ENCODE peak calls at places on chromosome X, in six cellular contexts. One of them, this sample, is unnamed.

GRCh38 chrX:154507673-154508072 is 8.4 kb downstream of the FAM3A start:
- DNase-seq in CD8-positive, alpha-beta T cell: no peak
- DNase-seq in lower lobe of right lung: no peak
- DNase-seq in AG04450: no peak
- DNase-seq in PC-9: no peak
- DNase-seq in SK-N-SH: no peak
- DNase-seq in this sample: no peak

GRCh38 chrX:15952212-15952611 is 97.6 kb upstream of the AP1S2 start:
- DNase-seq in AG04450: no peak
- DNase-seq in CD8-positive, alpha-beta T cell: no peak
- DNase-seq in lower lobe of right lung: no peak
- DNase-seq in SK-N-SH: no peak
- DNase-seq in PC-9: no peak
- DNase-seq in this sample: no peak

GRCh38 chrX:107226766-107227165 is 20.4 kb downstream of the DNAAF6 start:
- DNase-seq in SK-N-SH: peak; percentile 40
- DNase-seq in lower lobe of right lung: no peak
- DNase-seq in PC-9: no peak
- DNase-seq in CD8-positive, alpha-beta T cell: no peak
- DNase-seq in AG04450: no peak
- DNase-seq in this sample: no peak

GRCh38 chrX:2664497-2664896 is 26.6 kb upstream of the CD99 start:
- DNase-seq in PC-9: no peak
- DNase-seq in lower lobe of right lung: no peak
- DNase-seq in SK-N-SH: no peak
- DNase-seq in AG04450: peak; percentile 68
- DNase-seq in CD8-positive, alpha-beta T cell: no peak
- DNase-seq in this sample: no peak

GRCh38 chrX:111868726-111869638 is 7.0 kb upstream of the TRPC5OS start:
- DNase-seq in CD8-positive, alpha-beta T cell: no peak
- DNase-seq in lower lobe of right lung: no peak
- DNase-seq in PC-9: peak; percentile 37
- DNase-seq in SK-N-SH: no peak
- DNase-seq in AG04450: no peak
- DNase-seq in this sample: no peak

GRCh38 chrX:124098089-124098488 is 136.6 kb downstream of the STAG2 start:
- DNase-seq in CD8-positive, alpha-beta T cell: no peak
- DNase-seq in lower lobe of right lung: no peak
- DNase-seq in AG04450: peak; percentile 4
- DNase-seq in SK-N-SH: peak; percentile 16
- DNase-seq in PC-9: no peak
- DNase-seq in this sample: no peak

GRCh38 chrX:110136136-110136535 is 133.2 kb downstream of the TMEM164 start:
- DNase-seq in SK-N-SH: no peak
- DNase-seq in CD8-positive, alpha-beta T cell: no peak
- DNase-seq in lower lobe of right lung: no peak
- DNase-seq in AG04450: no peak
- DNase-seq in PC-9: no peak
- DNase-seq in this sample: no peak

GRCh38 chrX:131830400-131831184 is 192.5 kb upstream of the STK26 start:
- DNase-seq in CD8-positive, alpha-beta T cell: no peak
- DNase-seq in AG04450: no peak
- DNase-seq in SK-N-SH: peak; percentile 56
- DNase-seq in lower lobe of right lung: peak; percentile 67
- DNase-seq in PC-9: peak; percentile 97
- DNase-seq in this sample: no peak

GRCh38 chrX:125744914-125745313 is 421.2 kb downstream of the DCAF12L2 start:
- DNase-seq in PC-9: no peak
- DNase-seq in AG04450: no peak
- DNase-seq in CD8-positive, alpha-beta T cell: no peak
- DNase-seq in lower lobe of right lung: no peak
- DNase-seq in SK-N-SH: no peak
- DNase-seq in this sample: no peak

GRCh38 chrX:68588653-68589371 is 58.7 kb upstream of the STARD8 start:
- DNase-seq in lower lobe of right lung: no peak
- DNase-seq in SK-N-SH: no peak
- DNase-seq in PC-9: peak; percentile 44
- DNase-seq in CD8-positive, alpha-beta T cell: no peak
- DNase-seq in AG04450: no peak
- DNase-seq in this sample: no peak

GRCh38 chrX:51144828-51145442 is 187.7 kb upstream of the NUDT10 start:
- DNase-seq in AG04450: no peak
- DNase-seq in lower lobe of right lung: no peak
- DNase-seq in SK-N-SH: peak; percentile 48
- DNase-seq in CD8-positive, alpha-beta T cell: no peak
- DNase-seq in PC-9: no peak
- DNase-seq in this sample: no peak

GRCh38 chrX:103536732-103537131 is 17.4 kb upstream of the RAB40A start:
- DNase-seq in lower lobe of right lung: no peak
- DNase-seq in SK-N-SH: no peak
- DNase-seq in CD8-positive, alpha-beta T cell: no peak
- DNase-seq in PC-9: no peak
- DNase-seq in AG04450: no peak
- DNase-seq in this sample: no peak

GRCh38 chrX:9948406-9948805 is 18.8 kb upstream of the CLDN34 start:
- DNase-seq in lower lobe of right lung: no peak
- DNase-seq in CD8-positive, alpha-beta T cell: no peak
- DNase-seq in SK-N-SH: no peak
- DNase-seq in AG04450: no peak
- DNase-seq in PC-9: no peak
- DNase-seq in this sample: no peak

GRCh38 chrX:30741545-30741944 is 88.3 kb downstream of the GK start:
- DNase-seq in lower lobe of right lung: no peak
- DNase-seq in CD8-positive, alpha-beta T cell: no peak
- DNase-seq in SK-N-SH: no peak
- DNase-seq in PC-9: no peak
- DNase-seq in AG04450: no peak
- DNase-seq in this sample: no peak

GRCh38 chrX:133745361-133745760 is 240.0 kb downstream of the GPC3 start:
- DNase-seq in SK-N-SH: no peak
- DNase-seq in lower lobe of right lung: no peak
- DNase-seq in CD8-positive, alpha-beta T cell: no peak
- DNase-seq in PC-9: no peak
- DNase-seq in AG04450: no peak
- DNase-seq in this sample: no peak

DNA sequence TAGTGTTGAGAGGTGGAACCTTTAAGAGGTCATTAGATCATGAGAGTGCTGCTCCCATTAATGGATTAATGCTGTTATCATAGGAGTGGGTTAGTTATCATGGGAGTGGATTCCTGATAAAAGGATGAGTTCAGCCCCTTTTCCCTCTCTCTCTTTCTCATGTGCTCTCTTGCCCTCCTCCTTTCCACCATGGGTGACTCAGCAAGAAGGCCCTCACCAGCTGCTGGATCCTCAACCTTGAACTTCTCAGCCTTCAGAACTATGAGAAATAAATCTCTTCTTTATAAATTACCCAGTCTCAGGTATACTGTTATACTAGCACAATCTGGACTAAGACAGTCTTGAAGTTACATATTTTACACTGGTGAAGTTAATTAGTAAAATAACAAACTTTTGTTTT is 10.0 kb upstream of the CDKL5 start:
- DNase-seq in lower lobe of right lung: no peak
- DNase-seq in SK-N-SH: no peak
- DNase-seq in CD8-positive, alpha-beta T cell: no peak
- DNase-seq in PC-9: no peak
- DNase-seq in AG04450: no peak
- DNase-seq in this sample: no peak
- TF ChIP-seq CTCF in lower lobe of right lung: no peak
- TF ChIP-seq CTCF in SK-N-SH: no peak
- TF ChIP-seq CTCF in CD8-positive, alpha-beta T cell: no peak
- TF ChIP-seq CTCF in PC-9: no peak
- TF ChIP-seq CTCF in AG04450: no peak
- TF ChIP-seq CTCF in this sample: no peak

GRCh38 chrX:96361844-96362243 is 322.8 kb upstream of the DIAPH2 start:
- DNase-seq in lower lobe of right lung: no peak
- DNase-seq in CD8-positive, alpha-beta T cell: no peak
- DNase-seq in PC-9: no peak
- DNase-seq in SK-N-SH: no peak
- DNase-seq in AG04450: no peak
- DNase-seq in this sample: no peak
- H3K4me3 ChIP-seq in lower lobe of right lung: no peak overlapping the region
- H3K4me3 ChIP-seq in CD8-positive, alpha-beta T cell: no peak overlapping the region
- H3K4me3 ChIP-seq in PC-9: no peak overlapping the region
- H3K4me3 ChIP-seq in SK-N-SH: no peak overlapping the region
- H3K4me3 ChIP-seq in AG04450: no peak overlapping the region
- H3K4me3 ChIP-seq in this sample: no peak overlapping the region

DNA sequence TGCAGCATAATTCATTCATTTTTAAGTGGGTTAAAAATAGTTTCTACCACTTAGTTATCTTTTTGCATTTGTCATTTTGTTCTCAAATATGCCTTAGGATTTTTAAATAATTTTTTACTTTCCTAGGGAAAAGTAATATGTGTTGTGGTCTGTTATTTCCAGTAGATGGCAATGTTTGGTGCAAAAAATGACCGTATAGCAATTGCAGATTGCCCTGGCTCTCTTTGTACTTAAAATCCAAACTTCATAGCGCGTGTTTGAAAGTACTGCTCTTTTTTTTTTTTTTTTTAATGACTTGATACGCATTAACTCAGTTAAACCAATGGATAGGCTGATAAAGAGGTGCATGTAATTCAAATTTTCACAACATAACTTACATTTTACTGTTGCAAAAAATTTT is 74.4 kb upstream of the RBMX start:
- DNase-seq in lower lobe of right lung: no peak
- DNase-seq in CD8-positive, alpha-beta T cell: no peak
- DNase-seq in PC-9: no peak
- DNase-seq in SK-N-SH: peak; percentile 27
- DNase-seq in AG04450: no peak
- DNase-seq in this sample: no peak
- TF ChIP-seq CTCF in lower lobe of right lung: peak; percentile 31
- TF ChIP-seq CTCF in CD8-positive, alpha-beta T cell: no peak
- TF ChIP-seq CTCF in PC-9: peak; percentile 64
- TF ChIP-seq CTCF in SK-N-SH: peak; percentile 74
- TF ChIP-seq CTCF in AG04450: peak; percentile 52
- TF ChIP-seq CTCF in this sample: peak; percentile 43

DNA sequence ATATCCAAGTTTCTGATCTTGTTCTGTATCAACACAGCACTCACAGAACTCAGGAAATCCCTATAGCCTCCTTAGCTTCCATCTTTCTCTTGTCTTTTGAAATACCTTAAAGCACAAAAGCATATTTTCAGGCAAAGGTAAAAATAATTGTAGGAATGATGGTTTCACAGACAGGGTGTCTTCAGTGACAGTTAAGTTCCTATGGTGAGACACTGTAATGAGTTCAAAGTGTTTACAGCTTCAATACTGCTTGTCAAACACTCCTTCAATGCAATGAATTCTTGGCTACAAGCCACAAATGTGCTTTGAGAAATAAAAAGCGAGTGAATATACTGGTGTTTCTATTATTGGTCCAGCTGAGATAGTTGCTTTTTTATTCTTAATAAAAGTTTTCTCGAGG is 466.0 kb downstream of the DMD start:
- DNase-seq in CD8-positive, alpha-beta T cell: no peak
- DNase-seq in PC-9: no peak
- DNase-seq in AG04450: no peak
- DNase-seq in lower lobe of right lung: no peak
- DNase-seq in SK-N-SH: no peak
- DNase-seq in this sample: no peak
- H3K4me3 ChIP-seq in CD8-positive, alpha-beta T cell: no peak overlapping the region
- H3K4me3 ChIP-seq in PC-9: no peak overlapping the region
- H3K4me3 ChIP-seq in AG04450: no peak overlapping the region
- H3K4me3 ChIP-seq in lower lobe of right lung: no peak overlapping the region
- H3K4me3 ChIP-seq in SK-N-SH: no peak overlapping the region
- H3K4me3 ChIP-seq in this sample: no peak overlapping the region

GRCh38 chrX:39653656-39654055 is 444.1 kb downstream of the BCOR start:
- DNase-seq in PC-9: no peak
- DNase-seq in CD8-positive, alpha-beta T cell: no peak
- DNase-seq in lower lobe of right lung: no peak
- DNase-seq in AG04450: no peak
- DNase-seq in SK-N-SH: no peak
- DNase-seq in this sample: no peak
- TF ChIP-seq CTCF in PC-9: no peak
- TF ChIP-seq CTCF in CD8-positive, alpha-beta T cell: no peak
- TF ChIP-seq CTCF in lower lobe of right lung: no peak
- TF ChIP-seq CTCF in AG04450: no peak
- TF ChIP-seq CTCF in SK-N-SH: no peak
- TF ChIP-seq CTCF in this sample: no peak

GRCh38 chrX:13828392-13828791 is 11.5 kb upstream of the GPM6B start:
- DNase-seq in AG04450: no peak
- DNase-seq in lower lobe of right lung: no peak
- DNase-seq in CD8-positive, alpha-beta T cell: no peak
- DNase-seq in PC-9: no peak
- DNase-seq in SK-N-SH: no peak
- DNase-seq in this sample: no peak
- H3K4me3 ChIP-seq in AG04450: no peak overlapping the region
- H3K4me3 ChIP-seq in lower lobe of right lung: no peak overlapping the region
- H3K4me3 ChIP-seq in CD8-positive, alpha-beta T cell: no peak overlapping the region
- H3K4me3 ChIP-seq in PC-9: no peak overlapping the region
- H3K4me3 ChIP-seq in SK-N-SH: no peak overlapping the region
- H3K4me3 ChIP-seq in this sample: no peak overlapping the region

GRCh38 chrX:29024813-29025342 is 437.6 kb downstream of the IL1RAPL1 start:
- DNase-seq in AG04450: no peak
- DNase-seq in SK-N-SH: no peak
- DNase-seq in lower lobe of right lung: no peak
- DNase-seq in CD8-positive, alpha-beta T cell: no peak
- DNase-seq in PC-9: no peak
- DNase-seq in this sample: no peak
- TF ChIP-seq CTCF in AG04450: no peak
- TF ChIP-seq CTCF in SK-N-SH: no peak
- TF ChIP-seq CTCF in lower lobe of right lung: no peak
- TF ChIP-seq CTCF in CD8-positive, alpha-beta T cell: no peak
- TF ChIP-seq CTCF in PC-9: no peak
- TF ChIP-seq CTCF in this sample: no peak

DNA sequence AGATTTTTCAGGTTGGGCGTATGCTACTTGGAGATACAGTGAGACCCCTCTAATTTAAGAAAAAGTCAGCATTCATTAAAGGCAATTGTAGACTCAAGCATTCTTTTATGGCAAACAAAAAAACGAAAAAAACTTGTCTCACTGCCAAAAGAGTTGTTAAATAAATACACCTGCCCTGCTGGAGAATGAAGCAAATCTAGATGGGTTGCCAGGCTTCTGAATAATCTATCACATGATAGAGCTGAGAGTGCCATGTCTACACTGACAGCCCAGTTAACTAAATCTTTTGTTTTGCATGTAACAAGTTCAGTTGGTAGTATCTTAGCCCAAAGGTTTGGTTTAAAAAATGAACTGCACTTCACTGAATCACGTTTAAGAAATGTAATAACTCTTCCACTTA is 69.9 kb downstream of the AGTR2 start:
- DNase-seq in lower lobe of right lung: no peak
- DNase-seq in PC-9: peak; percentile 76
- DNase-seq in AG04450: no peak
- DNase-seq in CD8-positive, alpha-beta T cell: no peak
- DNase-seq in SK-N-SH: no peak
- DNase-seq in this sample: peak; percentile 67
- H3K4me3 ChIP-seq in lower lobe of right lung: no peak overlapping the region
- H3K4me3 ChIP-seq in PC-9: peak overlapping the region; percentile 49
- H3K4me3 ChIP-seq in AG04450: no peak overlapping the region
- H3K4me3 ChIP-seq in CD8-positive, alpha-beta T cell: no peak overlapping the region
- H3K4me3 ChIP-seq in SK-N-SH: no peak overlapping the region
- H3K4me3 ChIP-seq in this sample: peak overlapping the region; percentile 33

GRCh38 chrX:42615161-42615563 is 162.8 kb downstream of the PPP1R2C start:
- DNase-seq in lower lobe of right lung: no peak
- DNase-seq in CD8-positive, alpha-beta T cell: no peak
- DNase-seq in AG04450: no peak
- DNase-seq in PC-9: no peak
- DNase-seq in SK-N-SH: no peak
- DNase-seq in this sample: no peak
- TF ChIP-seq CTCF in lower lobe of right lung: no peak
- TF ChIP-seq CTCF in CD8-positive, alpha-beta T cell: no peak
- TF ChIP-seq CTCF in AG04450: no peak
- TF ChIP-seq CTCF in PC-9: no peak
- TF ChIP-seq CTCF in SK-N-SH: peak; percentile 41
- TF ChIP-seq CTCF in this sample: peak; percentile 19

GRCh38 chrX:65697173-65697572 is 29.7 kb downstream of the MSN start:
- DNase-seq in AG04450: no peak
- DNase-seq in SK-N-SH: no peak
- DNase-seq in lower lobe of right lung: no peak
- DNase-seq in PC-9: no peak
- DNase-seq in CD8-positive, alpha-beta T cell: no peak
- DNase-seq in this sample: no peak
- H3K4me3 ChIP-seq in AG04450: no peak overlapping the region
- H3K4me3 ChIP-seq in SK-N-SH: no peak overlapping the region
- H3K4me3 ChIP-seq in lower lobe of right lung: no peak overlapping the region
- H3K4me3 ChIP-seq in PC-9: no peak overlapping the region
- H3K4me3 ChIP-seq in CD8-positive, alpha-beta T cell: no peak overlapping the region
- H3K4me3 ChIP-seq in this sample: no peak overlapping the region

This sample was measured in LNCaP clone FGC.